ENCODE peak calls at places on chromosomes 1 and 21, in six cellular contexts. A, G, B, T, W and S are unnamed samples.

GRCh38 chr21:43815991-43816390 is 26.6 kb downstream of the RRP1 start:
- DNase-seq in G (no peak), B (no peak), W (no peak), A (no peak), T (no peak), S (no peak)

GRCh38 chr21:43271452-43272020 is 102.7 kb downstream of the CRYAA start:
- DNase-seq in T (no peak), B (no peak), A (no peak), G (no peak), W (no peak), S (no peak)

GRCh38 chr1:20361805-20362381 is 71.2 kb downstream of the VWA5B1 start:
- DNase-seq in T (no peak), A (peak; percentile 49), G (peak; percentile 75), W (peak; percentile 63), B (no peak), S (no peak)

GRCh38 chr1:183097438-183098051 is 74.3 kb downstream of the LAMC1 start:
- DNase-seq in W (no peak), T (no peak), B (no peak), A (no peak), G (no peak), S (no peak)

GRCh38 chr1:157994704-157995540 is 1.5 kb downstream of the KIRREL1 start:
- DNase-seq in G (peak; percentile 35), B (no peak), A (no peak), W (no peak), T (no peak), S (no peak)

GRCh38 chr1:85463666-85464496 is 1.1 kb downstream of the DDAH1 start:
- DNase-seq in W (no peak), A (no peak), G (no peak), B (no peak), T (no peak), S (no peak)

GRCh38 chr1:154845174-154845573 is 24.9 kb downstream of the KCNN3 start:
- DNase-seq in W (no peak), A (no peak), B (no peak), T (no peak), G (no peak), S (no peak)

GRCh38 chr1:91440845-91441244 is 36.2 kb upstream of the HFM1 start:
- DNase-seq in W (no peak), T (no peak), B (no peak), A (no peak), G (peak; percentile 56), S (no peak)

GRCh38 chr1:85054664-85055063 is 6.4 kb upstream of the MCOLN3 start:
- DNase-seq in A (no peak), T (no peak), B (no peak), G (no peak), W (no peak), S (no peak)